ENCODE peak calls at places on chromosomes 12 and 14, in five cellular contexts. I is activated T-helper 9 cell treated with anti-CD3 and anti-CD28 coated beads, Interleukin-2, amount 50 U/mL, for 16 hours; E is kidney tubule cell; O is upper lobe of right lung; B is EL. Z is an unnamed sample.

GRCh38 chr12:24042651-24043050 is 93.2 kb upstream of the SOX5 start:
- DNase-seq in I (no peak), E (no peak), O (no peak), B (no peak), Z (no peak)

GRCh38 chr12:128267651-128268347 is 829 bp downstream of the TMEM132C start:
- DNase-seq in I (no peak), E (no peak), O (no peak), B (no peak), Z (no peak)

GRCh38 chr14:99183716-99184115 is 88.3 kb downstream of the BCL11B start:
- DNase-seq in I (no peak), E (no peak), O (no peak), B (no peak), Z (no peak)

GRCh38 chr12:68792952-68793351 is 15.0 kb upstream of the MDM2 start:
- DNase-seq in I (no peak), E (no peak), O (no peak), B (peak), Z (peak)

GRCh38 chr14:65414961-65415589 is 2.5 kb downstream of the FUT8 start:
- DNase-seq in I (no peak), E (peak), O (no peak), B (peak), Z (peak)

GRCh38 chr12:117279606-117280005 is 81.8 kb downstream of the NOS1 start:
- DNase-seq in I (no peak), E (peak), O (no peak), B (no peak), Z (no peak)

GRCh38 chr14:58298477-58298879 is at the start of gene ARID4A:
- DNase-seq in I (peak), E (no peak), O (peak), B (no peak), Z (peak)

GRCh38 chr12:110684322-110684836 is 4.5 kb downstream of the HVCN1 start:
- DNase-seq in I (no peak), E (no peak), O (no peak), B (no peak), Z (no peak)

GRCh38 chr12:106764738-106765137 is 9.7 kb upstream of the RIC8B start:
- DNase-seq in I (no peak), E (peak), O (no peak), B (no peak), Z (no peak)

GRCh38 chr12:57475271-57476161 is 4.2 kb downstream of the ARHGAP9 start:
- DNase-seq in I (no peak), E (no peak), O (peak), B (peak), Z (peak)

GRCh38 chr12:89540586-89540985 is 14.7 kb upstream of the POC1B start:
- DNase-seq in I (no peak), E (no peak), O (no peak), B (no peak), Z (no peak)

GRCh38 chr12:130225347-130225746 is 63.1 kb downstream of the FZD10 start:
- DNase-seq in I (no peak), E (no peak), O (no peak), B (no peak), Z (no peak)

GRCh38 chr12:54603173-54603814 is 14.8 kb upstream of the PPP1R1A start:
- DNase-seq in I (peak), E (peak), O (no peak), B (peak), Z (peak)

GRCh38 chr12:110312581-110313360 is 31.7 kb downstream of the ATP2A2 start:
- DNase-seq in I (no peak), E (peak), O (no peak), B (peak), Z (no peak)

GRCh38 chr12:95738024-95738611 is 52.4 kb downstream of the NTN4 start:
- DNase-seq in I (no peak), E (no peak), O (no peak), B (no peak), Z (no peak)

GRCh38 chr12:71135812-71136176 is 22.0 kb downstream of the TSPAN8 start:
- DNase-seq in I (no peak), E (no peak), O (no peak), B (no peak), Z (no peak)

GRCh38 chr14:78135450-78135891 is 34.7 kb upstream of the NRXN3 start:
- DNase-seq in I (no peak), E (peak), O (no peak), B (peak), Z (no peak)

GRCh38 chr14:90815817-90816662 is at the start of gene TTC7B:
- DNase-seq in I (peak), E (peak), O (peak), B (peak), Z (peak)

GRCh38 chr14:72996916-72997315 is 30.0 kb downstream of the ZFYVE1 start:
- DNase-seq in I (no peak), E (no peak), O (no peak), B (no peak), Z (no peak)

GRCh38 chr14:71725802-71726638 is 206.2 kb upstream of the RGS6 start:
- DNase-seq in I (no peak), E (peak), O (no peak), B (peak), Z (no peak)

GRCh38 chr14:96581902-96582640 is 79.9 kb downstream of the PAPOLA start:
- DNase-seq in I (no peak), E (no peak), O (no peak), B (no peak), Z (no peak)

GRCh38 chr14:81127785-81128184 is 93.0 kb downstream of the GTF2A1 start:
- DNase-seq in I (no peak), E (no peak), O (no peak), B (no peak), Z (no peak)

GRCh38 chr12:40632933-40633332 is 59.3 kb upstream of the CNTN1 start:
- DNase-seq in I (no peak), E (no peak), O (no peak), B (no peak), Z (no peak)

GRCh38 chr14:72763892-72764291 is 130.0 kb downstream of the DPF3 start:
- DNase-seq in I (no peak), E (no peak), O (no peak), B (no peak), Z (no peak)

GRCh38 chr14:77579760-77580159 is 36.7 kb downstream of the SPTLC2 start:
- DNase-seq in I (no peak), E (no peak), O (no peak), B (peak), Z (no peak)

GRCh38 chr14:60639677-60640076 is 9.6 kb downstream of the SIX1 start:
- DNase-seq in I (no peak), E (no peak), O (no peak), B (no peak), Z (no peak)

GRCh38 chr12:92649511-92650227 is 53.1 kb upstream of the PLEKHG7 start:
- DNase-seq in I (peak), E (peak), O (no peak), B (peak), Z (peak)

GRCh38 chr12:49057888-49058287 is 2.7 kb downstream of the KMT2D start:
- DNase-seq in I (no peak), E (peak), O (no peak), B (peak), Z (no peak)

GRCh38 chr12:132327351-132328171 is 1.8 kb downstream of the GALNT9 start:
- DNase-seq in I (peak), E (peak), O (peak), B (peak), Z (no peak)

GRCh38 chr14:104396682-104397470 is 182.7 kb upstream of the C14orf180 start:
- DNase-seq in I (no peak), E (no peak), O (no peak), B (no peak), Z (no peak)

Z was measured in BE2C.